ENCODE peak calls at places on chromosomes 5 and 9, in four cellular contexts. C, Z, Q and F are unnamed samples.

GRCh38 chr5:88691945-88692868 is 190.8 kb downstream of the MEF2C start:
- DNase-seq in Q (no peak), C (no peak), Z (no peak), F (no peak)

GRCh38 chr9:35035851-35036701 is 36.3 kb downstream of the VCP start:
- DNase-seq in Q (peak), Z (no peak), C (no peak), F (peak)

GRCh38 chr5:168072665-168073064 is 218.8 kb upstream of the WWC1 start:
- DNase-seq in C (no peak), Q (no peak), Z (no peak), F (no peak)

GRCh38 chr9:30630459-30630858 is 1754.0 kb upstream of the ACO1 start:
- DNase-seq in C (no peak), Q (no peak), Z (no peak), F (no peak)

GRCh38 chr5:78367318-78367991 is 7.0 kb downstream of the SCAMP1 start:
- DNase-seq in Z (no peak), C (no peak), Q (no peak), F (no peak)

GRCh38 chr5:168137265-168137664 is 154.2 kb upstream of the WWC1 start:
- DNase-seq in Q (no peak), Z (no peak), C (no peak), F (no peak)

GRCh38 chr5:176654856-176655255 is 7.6 kb downstream of the TSPAN17 start:
- DNase-seq in Q (no peak), C (no peak), Z (no peak), F (no peak)

GRCh38 chr9:110029422-110029814 is 178.5 kb downstream of the C9orf152 start:
- DNase-seq in C (peak), Q (no peak), Z (peak), F (peak)

GRCh38 chr9:136437839-136438547 is 1.7 kb downstream of the INPP5E start:
- DNase-seq in Z (no peak), C (no peak), Q (no peak), F (no peak)

GRCh38 chr5:34742112-34742511 is 86.0 kb downstream of the RAI14 start:
- DNase-seq in Q (no peak), Z (no peak), C (no peak), F (no peak)

GRCh38 chr9:129263836-129264235 is 85.8 kb upstream of the IER5L start:
- DNase-seq in C (no peak), Q (no peak), Z (no peak), F (no peak)

GRCh38 chr9:123453058-123453667 is 97.2 kb downstream of the CRB2 start:
- DNase-seq in Z (peak), C (no peak), Q (no peak), F (no peak)

GRCh38 chr5:159737263-159737662 is 179.0 kb upstream of the ADRA1B start:
- DNase-seq in C (no peak), Q (no peak), Z (no peak), F (no peak)

GRCh38 chr5:68544656-68545565 is 329.4 kb downstream of the PIK3R1 start:
- DNase-seq in Q (no peak), Z (no peak), C (no peak), F (no peak)

GRCh38 chr5:17012289-17012688 is 76.2 kb upstream of the MYO10 start:
- DNase-seq in C (no peak), Q (no peak), Z (no peak), F (no peak)

GRCh38 chr9:16367605-16368424 is 502.7 kb downstream of the BNC2 start:
- DNase-seq in Z (no peak), C (no peak), Q (no peak), F (no peak)

GRCh38 chr5:146410272-146410671 is 36.9 kb upstream of the TCERG1 start:
- DNase-seq in C (no peak), Z (no peak), Q (no peak), F (no peak)

DNA sequence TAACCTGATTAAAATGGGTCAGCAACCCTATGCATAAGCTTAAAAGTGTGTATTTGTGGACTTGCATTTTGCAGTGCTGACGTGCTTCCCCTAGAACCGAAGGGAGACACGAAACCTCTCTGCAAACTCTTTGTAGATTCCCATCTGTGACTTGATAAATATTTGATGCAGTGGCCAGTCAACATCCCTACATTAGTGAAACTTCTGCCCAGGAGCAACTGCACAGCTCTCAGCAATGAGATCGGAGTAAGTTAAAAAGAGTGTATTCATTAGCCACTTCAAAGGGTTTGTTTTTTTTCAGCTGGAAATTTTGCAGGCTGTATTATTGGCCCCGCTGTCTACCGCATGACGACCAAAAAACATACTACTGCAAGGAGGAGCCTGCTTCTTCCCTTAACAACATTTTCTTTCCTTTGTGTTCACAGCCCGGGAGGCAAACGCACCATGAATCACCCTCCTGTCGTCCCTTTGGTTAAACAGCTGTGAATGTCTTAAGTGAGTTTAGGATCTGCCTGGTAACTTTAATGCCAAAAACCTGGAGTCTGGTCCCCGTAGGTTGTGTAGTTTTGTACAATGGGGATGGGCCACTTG is 38.0 kb upstream of the TCERG1 start:
- DNase-seq in Z (no peak), Q (no peak), C (no peak), F (no peak)
- H3K4me3 ChIP-seq in Z (no peak), Q (no peak), C (no peak), F (no peak)

GRCh38 chr9:96777539-96777864 is 385 bp downstream of the ZNF510 start:
- DNase-seq in Z (no peak), Q (no peak), C (no peak), F (no peak)
- H3K4me3 ChIP-seq in Z (peak), Q (peak), C (peak), F (peak)

GRCh38 chr5:1244255-1244654 is 19.1 kb downstream of the SLC6A18 start:
- DNase-seq in Q (no peak), C (no peak), Z (no peak), F (no peak)
- H3K4me3 ChIP-seq in Q (no peak), C (no peak), Z (no peak), F (no peak)

GRCh38 chr9:76615149-76615548 is 149.1 kb upstream of the PCA3 start:
- DNase-seq in C (peak), Q (no peak), Z (no peak), F (no peak)
- H3K4me3 ChIP-seq in C (peak), Q (no peak), Z (no peak), F (no peak)

GRCh38 chr5:142544946-142545652 is 140.8 kb downstream of the FGF1 start:
- DNase-seq in C (no peak), Z (no peak), Q (no peak), F (no peak)
- H3K4me3 ChIP-seq in C (no peak), Z (no peak), Q (no peak), F (no peak)

GRCh38 chr9:105245720-105246161 is 1.3 kb downstream of the SLC44A1 start:
- DNase-seq in Z (no peak), Q (no peak), C (no peak), F (no peak)

GRCh38 chr9:105248691-105249090 is 4.2 kb downstream of the SLC44A1 start:
- DNase-seq in Z (no peak), C (no peak), Q (no peak), F (no peak)

GRCh38 chr9:105244274-105244995 is at the start of gene SLC44A1:
- DNase-seq in Q (peak), C (peak), Z (peak), F (peak)

GRCh38 chr9:105244996-105245719 is 707 bp downstream of the SLC44A1 start:
- DNase-seq in Z (peak), C (peak), Q (peak), F (peak)

DNA sequence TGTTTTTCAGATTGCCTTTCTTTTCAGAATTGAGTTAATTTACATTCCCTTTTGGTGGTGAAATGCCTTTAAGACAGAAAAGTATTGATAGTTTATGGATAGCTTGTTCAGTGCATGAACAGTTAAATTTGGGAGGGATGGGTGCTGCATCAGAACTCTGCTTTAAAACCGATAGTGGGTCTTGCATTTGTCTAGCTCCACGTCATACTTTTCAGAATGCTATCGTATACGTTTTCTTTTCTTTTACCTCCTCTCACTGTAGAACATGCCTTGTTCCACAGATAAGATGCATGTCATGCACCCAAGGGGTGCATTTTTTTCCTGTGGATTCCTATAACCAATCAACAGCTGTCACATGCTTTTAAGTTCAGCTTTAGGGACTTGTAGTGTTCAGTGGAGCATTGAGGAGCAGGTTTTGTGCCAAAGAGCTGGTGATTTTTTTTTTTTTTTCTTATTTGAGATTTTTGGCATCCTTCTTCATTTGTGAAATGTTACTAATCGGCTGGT is 2.3 kb downstream of the SLC44A1 start:
- DNase-seq in Q (no peak), Z (no peak), C (no peak), F (no peak)
- H3K4me3 ChIP-seq in Q (no peak), Z (no peak), C (peak), F (no peak)

DNA sequence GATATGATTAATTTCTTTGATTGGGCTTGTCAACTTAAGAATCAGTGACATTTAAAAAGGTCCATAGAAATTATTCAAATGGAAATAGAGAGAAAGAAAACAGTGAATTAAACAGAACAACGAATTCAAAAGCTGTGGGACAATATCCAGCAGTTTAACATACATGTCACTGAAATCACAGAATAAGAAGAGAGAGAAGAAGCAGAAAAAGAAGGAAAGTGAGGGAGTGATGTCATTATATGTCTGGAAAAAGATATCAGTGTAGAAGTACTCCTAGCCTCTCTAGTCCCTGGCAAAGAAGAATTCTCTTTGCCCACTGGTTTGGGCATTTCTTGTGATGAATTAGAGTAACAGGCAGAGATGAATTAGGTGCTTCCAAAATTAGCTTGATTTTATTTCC is 109.2 kb upstream of the ABCA1 start:
- DNase-seq in Z (no peak), Q (no peak), C (no peak), F (no peak)
- H3K4me3 ChIP-seq in Z (no peak), Q (no peak), C (no peak), F (no peak)

GRCh38 chr9:3497406-3497805 is 28.4 kb downstream of the RFX3 start:
- DNase-seq in Q (no peak), Z (no peak), C (no peak), F (no peak)
- H3K4me3 ChIP-seq in Q (no peak), Z (no peak), C (no peak), F (no peak)